ENCODE peak calls at places on chromosomes 13 and 19, in eight cellular contexts. One of them, this sample, is unnamed.

GRCh38 chr13:85806553-85807175 is 7.4 kb upstream of the SLITRK6 start:
- DNase-seq in NCI-H2171 treated with DMSO at 0.1 percent for 48 hours: peak; percentile 38
- DNase-seq in T-cell: no peak
- DNase-seq in HT1080: peak; percentile 34
- DNase-seq in cardiac septum: no peak
- DNase-seq in LHCN-M2: peak; percentile 3
- DNase-seq in GM03348: peak; percentile 43
- DNase-seq in MCF 10A: peak; percentile 66
- DNase-seq in this sample: no peak

GRCh38 chr13:60612593-60612992 is 215.6 kb downstream of the TDRD3 start:
- DNase-seq in NCI-H2171 treated with DMSO at 0.1 percent for 48 hours: no peak
- DNase-seq in T-cell: no peak
- DNase-seq in HT1080: no peak
- DNase-seq in cardiac septum: no peak
- DNase-seq in LHCN-M2: no peak
- DNase-seq in GM03348: no peak
- DNase-seq in MCF 10A: no peak
- DNase-seq in this sample: no peak

GRCh38 chr13:46544811-46545210 is 8.2 kb upstream of the LRCH1 start:
- DNase-seq in NCI-H2171 treated with DMSO at 0.1 percent for 48 hours: no peak
- DNase-seq in T-cell: no peak
- DNase-seq in HT1080: no peak
- DNase-seq in cardiac septum: no peak
- DNase-seq in LHCN-M2: no peak
- DNase-seq in GM03348: no peak
- DNase-seq in MCF 10A: no peak
- DNase-seq in this sample: no peak

GRCh38 chr19:6464070-6464873 is at the start of gene CRB3:
- DNase-seq in NCI-H2171 treated with DMSO at 0.1 percent for 48 hours: peak; percentile 77
- DNase-seq in T-cell: peak; percentile 41
- DNase-seq in HT1080: no peak
- DNase-seq in cardiac septum: no peak
- DNase-seq in LHCN-M2: no peak
- DNase-seq in GM03348: no peak
- DNase-seq in MCF 10A: peak; percentile 80
- DNase-seq in this sample: no peak

GRCh38 chr13:97659602-97660001 is 225.6 kb downstream of the RAP2A start:
- DNase-seq in NCI-H2171 treated with DMSO at 0.1 percent for 48 hours: no peak
- DNase-seq in T-cell: no peak
- DNase-seq in HT1080: no peak
- DNase-seq in cardiac septum: no peak
- DNase-seq in LHCN-M2: peak; percentile 3
- DNase-seq in GM03348: peak; percentile 7
- DNase-seq in MCF 10A: no peak
- DNase-seq in this sample: no peak

GRCh38 chr13:44244288-44244687 is 129.3 kb upstream of the SERP2 start:
- DNase-seq in NCI-H2171 treated with DMSO at 0.1 percent for 48 hours: no peak
- DNase-seq in T-cell: no peak
- DNase-seq in HT1080: peak; percentile 98
- DNase-seq in cardiac septum: no peak
- DNase-seq in LHCN-M2: no peak
- DNase-seq in GM03348: no peak
- DNase-seq in MCF 10A: peak; percentile 88
- DNase-seq in this sample: no peak

GRCh38 chr19:305240-306150 is 14.3 kb upstream of the PLPP2 start:
- DNase-seq in NCI-H2171 treated with DMSO at 0.1 percent for 48 hours: no peak
- DNase-seq in T-cell: no peak
- DNase-seq in HT1080: no peak
- DNase-seq in cardiac septum: no peak
- DNase-seq in LHCN-M2: no peak
- DNase-seq in GM03348: no peak
- DNase-seq in MCF 10A: no peak
- DNase-seq in this sample: peak; percentile 77

GRCh38 chr13:109744512-109745051 is 41.8 kb downstream of the IRS2 start:
- DNase-seq in NCI-H2171 treated with DMSO at 0.1 percent for 48 hours: peak; percentile 56
- DNase-seq in T-cell: no peak
- DNase-seq in HT1080: no peak
- DNase-seq in cardiac septum: no peak
- DNase-seq in LHCN-M2: no peak
- DNase-seq in GM03348: no peak
- DNase-seq in MCF 10A: peak; percentile 72
- DNase-seq in this sample: no peak

GRCh38 chr13:40993987-40994386 is 25.1 kb downstream of the ELF1 start:
- DNase-seq in NCI-H2171 treated with DMSO at 0.1 percent for 48 hours: no peak
- DNase-seq in T-cell: no peak
- DNase-seq in HT1080: no peak
- DNase-seq in cardiac septum: no peak
- DNase-seq in LHCN-M2: no peak
- DNase-seq in GM03348: no peak
- DNase-seq in MCF 10A: peak; percentile 24
- DNase-seq in this sample: no peak

GRCh38 chr13:80012281-80012680 is 328.6 kb downstream of the SPRY2 start:
- DNase-seq in NCI-H2171 treated with DMSO at 0.1 percent for 48 hours: no peak
- DNase-seq in T-cell: no peak
- DNase-seq in HT1080: peak; percentile 43
- DNase-seq in cardiac septum: no peak
- DNase-seq in LHCN-M2: peak; percentile 39
- DNase-seq in GM03348: no peak
- DNase-seq in MCF 10A: peak; percentile 4
- DNase-seq in this sample: no peak

GRCh38 chr13:30959678-30960077 is 27.2 kb downstream of the TEX26 start:
- DNase-seq in NCI-H2171 treated with DMSO at 0.1 percent for 48 hours: no peak
- DNase-seq in T-cell: no peak
- DNase-seq in HT1080: no peak
- DNase-seq in cardiac septum: no peak
- DNase-seq in LHCN-M2: no peak
- DNase-seq in GM03348: no peak
- DNase-seq in MCF 10A: no peak
- DNase-seq in this sample: no peak

GRCh38 chr13:104015646-104016396 is 949.6 kb upstream of the SLC10A2 start:
- DNase-seq in NCI-H2171 treated with DMSO at 0.1 percent for 48 hours: no peak
- DNase-seq in T-cell: no peak
- DNase-seq in HT1080: peak; percentile 5
- DNase-seq in cardiac septum: no peak
- DNase-seq in LHCN-M2: peak; percentile 32
- DNase-seq in GM03348: no peak
- DNase-seq in MCF 10A: no peak
- DNase-seq in this sample: no peak

GRCh38 chr13:110301606-110302131 is 5.3 kb downstream of the COL4A1 start:
- DNase-seq in NCI-H2171 treated with DMSO at 0.1 percent for 48 hours: no peak
- DNase-seq in T-cell: no peak
- DNase-seq in HT1080: no peak
- DNase-seq in cardiac septum: no peak
- DNase-seq in LHCN-M2: peak; percentile 85
- DNase-seq in GM03348: no peak
- DNase-seq in MCF 10A: no peak
- DNase-seq in this sample: no peak

GRCh38 chr13:51539887-51540286 is 44.4 kb upstream of the WDFY2 start:
- DNase-seq in NCI-H2171 treated with DMSO at 0.1 percent for 48 hours: peak; percentile 24
- DNase-seq in T-cell: no peak
- DNase-seq in HT1080: no peak
- DNase-seq in cardiac septum: no peak
- DNase-seq in LHCN-M2: peak; percentile 68
- DNase-seq in GM03348: peak; percentile 54
- DNase-seq in MCF 10A: no peak
- DNase-seq in this sample: no peak

GRCh38 chr13:100573121-100573520 is 15.5 kb downstream of the GGACT start:
- DNase-seq in NCI-H2171 treated with DMSO at 0.1 percent for 48 hours: peak; percentile 73
- DNase-seq in T-cell: peak; percentile 51
- DNase-seq in HT1080: peak; percentile 45
- DNase-seq in cardiac septum: no peak
- DNase-seq in LHCN-M2: peak; percentile 71
- DNase-seq in GM03348: peak; percentile 83
- DNase-seq in MCF 10A: peak; percentile 83
- DNase-seq in this sample: no peak

This sample was measured in posterior vena cava.